ENCODE peak calls at places on chromosomes 12 and 14, in eight cellular contexts. M is upper lobe of left lung, N is stomach, E is spleen, W is breast epithelium, P is H1, F is HepG2, D is HL-60. I is an unnamed sample.

GRCh38 chr14:81221579-81222102 is 882 bp upstream of the GTF2A1 start:
- DNase-seq in M (no peak), N (no peak), E (no peak), W (no peak), P (no peak), F (no peak), D (no peak), I (peak; percentile 6)

GRCh38 chr12:125340791-125341190 is 275.6 kb downstream of the AACS start:
- DNase-seq in M (no peak), N (no peak), E (no peak), W (no peak), P (no peak), F (peak; percentile 3), D (no peak), I (no peak)

GRCh38 chr14:102848830-102849521 is 71.7 kb downstream of the TRAF3 start:
- DNase-seq in M (no peak), N (peak; percentile 36), E (peak; percentile 79), W (no peak), P (no peak), F (no peak), D (no peak), I (no peak)

GRCh38 chr12:112165624-112166023 is 40.3 kb downstream of the TRAFD1 start:
- DNase-seq in M (no peak), N (no peak), E (peak; percentile 37), W (no peak), P (no peak), F (no peak), D (no peak), I (no peak)

GRCh38 chr12:65684906-65685305 is 139.4 kb upstream of the HMGA2 start:
- DNase-seq in M (no peak), N (no peak), E (no peak), W (no peak), P (no peak), F (no peak), D (no peak), I (no peak)

GRCh38 chr12:8692573-8692972 is 5.2 kb upstream of the RIMKLB start:
- DNase-seq in M (no peak), N (no peak), E (no peak), W (peak; percentile 33), P (peak; percentile 46), F (no peak), D (no peak), I (peak; percentile 76)

GRCh38 chr14:96762650-96763049 is 34.5 kb upstream of the VRK1 start:
- DNase-seq in M (no peak), N (no peak), E (no peak), W (no peak), P (no peak), F (peak; percentile 67), D (peak; percentile 84), I (no peak)

GRCh38 chr12:113862570-113863454 is 103.3 kb downstream of the RBM19 start:
- DNase-seq in M (no peak), N (no peak), E (no peak), W (no peak), P (no peak), F (no peak), D (peak; percentile 87), I (no peak)

DNA sequence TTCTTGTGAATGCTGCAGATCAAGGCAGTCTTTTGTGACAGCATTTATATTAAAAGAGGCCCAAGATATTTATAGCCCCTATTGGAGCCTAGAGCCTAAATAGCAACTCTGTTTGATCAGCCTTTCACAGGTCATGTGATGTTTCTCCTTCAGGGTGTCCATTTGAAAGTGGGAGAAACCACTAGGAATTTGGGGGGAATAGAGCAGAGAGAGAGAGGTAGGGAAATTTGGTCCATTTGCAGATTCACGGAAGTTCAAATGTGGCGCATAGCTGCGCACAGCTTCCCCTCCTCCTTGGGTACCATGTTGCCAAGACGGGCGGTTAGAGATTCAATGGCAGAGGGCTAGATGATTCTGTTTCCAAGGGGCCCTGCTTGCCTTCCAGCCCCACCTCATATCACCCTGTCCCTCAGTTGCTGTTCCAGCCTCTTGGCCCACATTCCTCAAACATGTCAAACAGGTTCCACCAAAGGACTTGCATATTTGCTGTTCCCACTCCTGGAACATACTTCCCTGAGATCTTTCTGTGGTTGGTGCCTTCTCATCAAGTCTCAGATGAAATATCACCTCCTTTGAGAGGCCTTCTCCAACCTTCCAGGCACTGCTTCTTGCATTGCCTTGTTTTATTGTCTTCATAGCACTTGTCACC is 220.8 kb downstream of the CHST11 start:
- DNase-seq in M (no peak), N (peak; percentile 67), E (no peak), W (no peak), P (no peak), F (no peak), D (no peak), I (peak; percentile 21)
- TF ChIP-seq POLR2AphosphoS5 in M (peak; percentile 46), N (peak; percentile 43), E (no peak), W (no peak), P (no peak), F (no peak), D (no peak), I (peak; percentile 34)

GRCh38 chr14:30165255-30165654 is 237.6 kb upstream of the PRKD1 start:
- DNase-seq in M (no peak), N (no peak), E (no peak), W (no peak), P (no peak), F (no peak), D (no peak), I (no peak)
- H3K27ac ChIP-seq in M (no peak overlapping the region), N (no peak overlapping the region), E (no peak overlapping the region), W (no peak overlapping the region), P (no peak overlapping the region), F (no peak overlapping the region), D (no peak overlapping the region), I (no peak overlapping the region)

GRCh38 chr12:77204055-77204454 is 138.7 kb upstream of the E2F7 start:
- DNase-seq in M (no peak), N (no peak), E (no peak), W (no peak), P (no peak), F (no peak), D (no peak), I (no peak)
- TF ChIP-seq CTCF in M (no peak), N (no peak), E (no peak), W (no peak), P (peak; percentile 56), F (no peak), D (no peak), I (no peak)

GRCh38 chr14:89379891-89380820 is 36.9 kb downstream of the FOXN3 start:
- DNase-seq in M (no peak), N (no peak), E (no peak), W (no peak), P (no peak), F (no peak), D (no peak), I (no peak)
- TF ChIP-seq POLR2AphosphoS5 in M (no peak), N (no peak), E (no peak), W (no peak), P (no peak), F (no peak), D (no peak), I (no peak)

DNA sequence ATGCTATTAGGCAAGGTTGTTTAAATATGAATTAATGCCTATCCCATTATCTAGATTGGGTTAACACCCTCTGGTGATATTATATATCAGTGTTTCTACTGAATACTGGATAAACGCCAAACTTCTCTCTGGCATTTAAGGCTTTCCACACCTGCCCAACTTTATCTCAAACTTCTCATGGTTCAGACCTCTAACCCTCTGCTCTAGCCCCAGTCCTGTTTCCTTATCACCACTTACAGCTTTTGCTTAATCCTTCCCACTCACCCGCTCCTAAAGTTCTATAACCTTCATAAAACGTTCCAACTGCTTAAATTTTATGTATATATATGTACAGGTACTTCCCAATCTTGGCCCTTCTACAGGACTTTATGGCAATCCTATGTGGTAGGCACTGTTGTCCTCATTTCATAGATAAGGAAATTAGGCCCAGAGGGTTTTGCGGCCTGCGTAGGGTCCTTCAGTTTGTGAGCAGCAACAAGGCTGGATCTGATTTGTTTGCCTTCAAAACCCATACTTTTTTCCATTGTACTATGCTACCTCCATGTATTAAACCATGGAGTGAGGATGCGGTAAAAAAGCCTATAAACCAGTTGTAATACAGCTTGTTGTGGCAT is 1.2 kb downstream of the LPCAT3 start:
- DNase-seq in M (no peak), N (no peak), E (no peak), W (no peak), P (no peak), F (no peak), D (peak; percentile 4), I (no peak)
- H3K27ac ChIP-seq in M (peak overlapping the region; percentile 91), N (peak overlapping the region; percentile 95), E (peak overlapping the region; percentile 97), W (peak overlapping the region; percentile 96), P (no peak overlapping the region), F (no peak overlapping the region), D (no peak overlapping the region), I (peak overlapping the region; percentile 86)

GRCh38 chr14:74459289-74459946 is 33.4 kb upstream of the SYNDIG1L start:
- DNase-seq in M (no peak), N (no peak), E (no peak), W (no peak), P (peak; percentile 84), F (peak; percentile 24), D (peak; percentile 9), I (no peak)
- TF ChIP-seq CTCF in M (peak; percentile 49), N (no peak), E (peak; percentile 52), W (peak; percentile 9), P (peak; percentile 68), F (peak; percentile 62), D (peak; percentile 30), I (no peak)

GRCh38 chr12:56631790-56632700 is 1.9 kb upstream of the BAZ2A start:
- DNase-seq in M (peak; percentile 84), N (peak; percentile 82), E (peak; percentile 92), W (peak; percentile 67), P (peak; percentile 77), F (peak; percentile 14), D (peak; percentile 34), I (peak; percentile 88)
- TF ChIP-seq POLR2AphosphoS5 in M (no peak), N (no peak), E (peak; percentile 44), W (no peak), P (no peak), F (no peak), D (no peak), I (peak; percentile 84)

GRCh38 chr14:99578541-99579044 is 25.4 kb downstream of the CCDC85C start:
- DNase-seq in M (no peak), N (no peak), E (no peak), W (no peak), P (no peak), F (no peak), D (no peak), I (peak; percentile 19)
- H3K27ac ChIP-seq in M (peak overlapping the region; percentile 51), N (peak overlapping the region; percentile 89), E (no peak overlapping the region), W (peak overlapping the region; percentile 89), P (no peak overlapping the region), F (no peak overlapping the region), D (no peak overlapping the region), I (peak overlapping the region; percentile 93)

GRCh38 chr12:128810182-128811127 is 13.3 kb downstream of the SLC15A4 start:
- DNase-seq in M (no peak), N (peak; percentile 38), E (no peak), W (no peak), P (no peak), F (no peak), D (no peak), I (no peak)
- TF ChIP-seq CTCF in M (no peak), N (no peak), E (no peak), W (no peak), P (no peak), F (no peak), D (no peak), I (no peak)

I was measured in prostate gland.